ENCODE peak calls at places on chromosomes 3 and 15, in eight cellular contexts. Z is left ventricle myocardium inferior; L is neural progenitor cell; Y is heart left ventricle; K is colonic mucosa; W is transverse colon; C is tibial nerve; A is CD8-positive, alpha-beta memory T cell. E is an unnamed sample. For H3K36me3 and H3K9me3, the result is how much of the 10 kb centered on the place peaks cover.

GRCh38 chr15:70748281-70748747 is 15.0 kb downstream of the UACA start:
- DNase-seq in Z (peak), L (no peak), Y (no peak), K (no peak), W (no peak), C (peak), A (no peak), E (no peak)

GRCh38 chr15:66560856-66561525 is 4.8 kb downstream of the LCTL start:
- DNase-seq in Z (no peak), L (no peak), Y (no peak), K (no peak), W (no peak), C (no peak), A (no peak), E (no peak)

GRCh38 chr3:166274996-166275395 is 437.8 kb upstream of the BCHE start:
- DNase-seq in Z (no peak), L (no peak), Y (no peak), K (no peak), W (no peak), C (no peak), A (no peak), E (no peak)

GRCh38 chr15:100205549-100206295 is 136.1 kb downstream of the ADAMTS17 start:
- DNase-seq in Z (no peak), L (no peak), Y (no peak), K (peak), W (peak), C (no peak), A (no peak), E (peak)

GRCh38 chr3:123258359-123258758 is 56.6 kb downstream of the SEC22A start:
- DNase-seq in Z (no peak), L (no peak), Y (no peak), K (no peak), W (no peak), C (no peak), A (no peak), E (no peak)

GRCh38 chr3:171256445-171257250 is 203.6 kb downstream of the TNIK start:
- DNase-seq in Z (no peak), L (no peak), Y (no peak), K (no peak), W (no peak), C (no peak), A (no peak), E (no peak)

GRCh38 chr15:64634020-64634419 is 141.4 kb downstream of the RBPMS2 start:
- DNase-seq in Z (no peak), L (peak), Y (no peak), K (no peak), W (peak), C (no peak), A (peak), E (peak)

GRCh38 chr3:107661447-107662108 is 138.8 kb downstream of the BBX start:
- DNase-seq in Z (no peak), L (no peak), Y (no peak), K (no peak), W (no peak), C (no peak), A (no peak), E (no peak)

GRCh38 chr3:165103616-165104015 is 25.3 kb upstream of the SI start:
- DNase-seq in Z (no peak), L (no peak), Y (no peak), K (no peak), W (no peak), C (no peak), A (no peak), E (no peak)

GRCh38 chr3:95613993-95614392 is 1200.4 kb upstream of the EPHA6 start:
- DNase-seq in Z (no peak), L (no peak), Y (no peak), K (no peak), W (no peak), C (no peak), A (no peak), E (no peak)

GRCh38 chr15:91258436-91258779 is 158.4 kb downstream of the SV2B start:
- DNase-seq in Z (no peak), L (no peak), Y (no peak), K (no peak), W (no peak), C (no peak), A (no peak), E (peak)

GRCh38 chr3:156449712-156450574 is 105.0 kb downstream of the SSR3 start:
- DNase-seq in Z (no peak), L (peak), Y (no peak), K (no peak), W (no peak), C (peak), A (no peak), E (no peak)

GRCh38 chr3:155646128-155646527 is 98.7 kb downstream of the PLCH1 start:
- DNase-seq in Z (no peak), L (no peak), Y (no peak), K (no peak), W (no peak), C (no peak), A (no peak), E (no peak)

GRCh38 chr15:71043373-71043772 is 71.9 kb upstream of the THSD4 start:
- DNase-seq in Z (no peak), L (no peak), Y (no peak), K (no peak), W (no peak), C (no peak), A (no peak), E (no peak)

GRCh38 chr15:76190767-76191538 is 120.3 kb downstream of the ETFA start:
- DNase-seq in Z (peak), L (peak), Y (peak), K (peak), W (peak), C (peak), A (peak), E (peak)

GRCh38 chr15:72184165-72184811 is 13.3 kb downstream of the GRAMD2A start:
- DNase-seq in Z (peak), L (peak), Y (no peak), K (no peak), W (peak), C (no peak), A (no peak), E (peak)

GRCh38 chr3:76651784-76652183 is 388.1 kb upstream of the ROBO2 start:
- DNase-seq in Z (no peak), L (peak), Y (no peak), K (no peak), W (no peak), C (no peak), A (no peak), E (no peak)

GRCh38 chr15:80710635-80711553 is 15.8 kb downstream of the ABHD17C start:
- DNase-seq in Z (no peak), L (no peak), Y (no peak), K (no peak), W (no peak), C (no peak), A (no peak), E (no peak)

GRCh38 chr3:194976813-194977322 is 291.2 kb downstream of the FAM43A start:
- DNase-seq in Z (no peak), L (no peak), Y (no peak), K (no peak), W (no peak), C (no peak), A (no peak), E (no peak)

GRCh38 chr3:177613901-177614300 is 416.6 kb upstream of the TBL1XR1 start:
- DNase-seq in Z (no peak), L (no peak), Y (no peak), K (no peak), W (no peak), C (no peak), A (no peak), E (no peak)

GRCh38 chr3:159907828-159908227 is 80.8 kb upstream of the IL12A start:
- DNase-seq in Z (no peak), L (no peak), Y (no peak), K (no peak), W (no peak), C (no peak), A (no peak), E (no peak)

GRCh38 chr15:38531509-38531908 is 33.1 kb downstream of the RASGRP1 start:
- DNase-seq in Z (no peak), L (no peak), Y (no peak), K (no peak), W (no peak), C (no peak), A (no peak), E (no peak)

GRCh38 chr3:82093641-82094040 is 332.2 kb upstream of the GBE1 start:
- DNase-seq in Z (no peak), L (no peak), Y (no peak), K (no peak), W (no peak), C (no peak), A (no peak), E (no peak)

GRCh38 chr15:93835378-93835777 is 396.0 kb upstream of the MCTP2 start:
- DNase-seq in Z (no peak), L (no peak), Y (no peak), K (no peak), W (no peak), C (no peak), A (no peak), E (no peak)

GRCh38 chr3:67609709-67610108 is 44.7 kb downstream of the SUCLG2 start:
- DNase-seq in Z (no peak), L (no peak), Y (no peak), K (no peak), W (no peak), C (no peak), A (no peak), E (no peak)

GRCh38 chr3:67605377-67605776 is 49.0 kb downstream of the SUCLG2 start:
- DNase-seq in Z (no peak), L (no peak), Y (no peak), K (no peak), W (no peak), C (no peak), A (no peak), E (no peak)

GRCh38 chr3:67602816-67603215 is 51.6 kb downstream of the SUCLG2 start:
- DNase-seq in Z (no peak), L (no peak), Y (no peak), K (no peak), W (no peak), C (no peak), A (no peak), E (no peak)

GRCh38 chr3:67610458-67610857 is 44.0 kb downstream of the SUCLG2 start:
- DNase-seq in Z (no peak), L (no peak), Y (no peak), K (no peak), W (no peak), C (no peak), A (no peak), E (no peak)

DNA sequence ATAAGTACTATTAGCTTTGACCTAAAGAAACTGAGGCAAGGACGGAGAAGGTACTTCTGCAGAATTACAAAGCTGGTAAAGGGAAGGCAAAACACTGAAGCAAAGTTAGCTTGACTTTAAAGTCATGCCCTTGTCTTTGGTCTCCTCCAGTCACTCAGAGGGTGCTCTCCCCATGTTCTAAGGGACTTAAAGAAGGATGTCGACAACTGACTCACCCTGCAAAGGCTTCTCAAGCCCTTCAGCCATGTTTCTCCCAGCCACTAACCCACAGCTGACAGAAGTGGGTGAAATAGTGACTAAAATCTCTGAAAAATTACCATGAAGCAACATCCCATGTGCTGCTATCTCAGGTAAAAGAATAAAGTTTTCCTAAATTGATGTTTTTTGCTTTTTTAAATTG is 46.4 kb downstream of the SUCLG2 start:
- DNase-seq in Z (no peak), L (no peak), Y (no peak), K (no peak), W (no peak), C (no peak), A (no peak), E (no peak)
- H3K36me3 ChIP-seq in Z (half or more), L (under half), Y (half or more), K (under half), W (under half), C (under half), A (under half), E (under half)

GRCh38 chr3:196517142-196517808 is 2.1 kb upstream of the SMCO1 start:
- DNase-seq in Z (no peak), L (no peak), Y (no peak), K (no peak), W (no peak), C (no peak), A (no peak), E (no peak)
- H3K9me3 ChIP-seq in Z (under half), L (under half), Y (under half), K (under half), W (under half), C (half or more), A (under half), E (half or more)

GRCh38 chr3:127531821-127532220 is 58.7 kb downstream of the TPRA1 start:
- DNase-seq in Z (no peak), L (no peak), Y (no peak), K (peak), W (no peak), C (no peak), A (no peak), E (no peak)
- H3K27ac ChIP-seq in Z (no peak), L (no peak), Y (no peak), K (no peak), W (no peak), C (no peak), A (no peak), E (no peak)

GRCh38 chr15:28128036-28128435 is 28.9 kb upstream of the OCA2 start:
- DNase-seq in Z (peak), L (no peak), Y (peak), K (no peak), W (no peak), C (peak), A (no peak), E (peak)
- H3K36me3 ChIP-seq in Z (half or more), L (under half), Y (half or more), K (under half), W (under half), C (under half), A (under half), E (half or more)

GRCh38 chr3:53754325-53754724 is 91.9 kb downstream of the CHDH start:
- DNase-seq in Z (no peak), L (no peak), Y (no peak), K (no peak), W (no peak), C (no peak), A (no peak), E (no peak)
- H3K9me3 ChIP-seq in Z (under half), L (under half), Y (under half), K (under half), W (under half), C (under half), A (under half), E (under half)

GRCh38 chr3:158723991-158724390 is 8.3 kb downstream of the RARRES1 start:
- DNase-seq in Z (no peak), L (no peak), Y (no peak), K (peak), W (no peak), C (no peak), A (no peak), E (peak)
- H3K27ac ChIP-seq in Z (no peak), L (no peak), Y (no peak), K (peak), W (peak), C (peak), A (no peak), E (no peak)